ENCODE peak calls at places on chromosomes 16 and 17, in eight cellular contexts. O, I, Q, F, D, V, X and A are unnamed samples.

GRCh38 chr16:81994485-81994884 is 16.8 kb downstream of the SDR42E1 start:
- DNase-seq in D (no peak), X (no peak), I (no peak), V (no peak), O (no peak), F (no peak), Q (no peak), A (no peak)

GRCh38 chr17:7849185-7850117 is 5.4 kb upstream of the TMEM88 start:
- DNase-seq in F (no peak), V (no peak), D (no peak), X (no peak), Q (no peak), O (no peak), I (peak; percentile 50), A (no peak)

GRCh38 chr17:41496803-41497484 is 7.2 kb upstream of the KRT36 start:
- DNase-seq in Q (peak; percentile 70), V (peak; percentile 64), I (peak; percentile 76), D (peak; percentile 94), X (peak; percentile 96), O (peak; percentile 85), F (peak; percentile 51), A (peak; percentile 92)

GRCh38 chr17:82050761-82051641 is 610 bp downstream of the RFNG start:
- DNase-seq in D (peak; percentile 27), F (no peak), V (peak; percentile 53), O (no peak), Q (no peak), X (no peak), I (no peak), A (no peak)

GRCh38 chr16:56589141-56590039 is at the start of gene MT3:
- DNase-seq in D (no peak), F (no peak), Q (no peak), V (no peak), X (no peak), O (no peak), I (no peak), A (peak; percentile 49)

GRCh38 chr16:56198044-56198754 is 6.9 kb downstream of the GNAO1 start:
- DNase-seq in I (no peak), X (no peak), V (no peak), F (no peak), O (no peak), Q (no peak), D (no peak), A (no peak)

GRCh38 chr17:41894791-41895331 is 23.9 kb downstream of the ACLY start:
- DNase-seq in Q (peak; percentile 87), O (peak; percentile 66), F (peak; percentile 85), X (peak; percentile 68), V (no peak), D (peak; percentile 96), I (peak; percentile 43), A (peak; percentile 76)

GRCh38 chr17:9522074-9522473 is 53.5 kb downstream of the STX8 start:
- DNase-seq in O (peak; percentile 74), I (no peak), X (peak; percentile 32), Q (peak; percentile 73), D (peak; percentile 56), V (no peak), F (peak; percentile 16), A (peak; percentile 40)

GRCh38 chr17:43702636-43703035 is 40.9 kb upstream of the MEOX1 start:
- DNase-seq in F (no peak), D (no peak), O (no peak), X (peak; percentile 45), I (no peak), V (no peak), Q (no peak), A (peak; percentile 31)

GRCh38 chr17:81403671-81404534 is 8.6 kb downstream of the BAHCC1 start:
- DNase-seq in X (no peak), F (no peak), O (no peak), Q (peak; percentile 68), I (peak; percentile 62), V (no peak), D (peak; percentile 65), A (no peak)

GRCh38 chr17:18122991-18123753 is 14.6 kb downstream of the MYO15A start:
- DNase-seq in F (no peak), I (no peak), X (no peak), O (no peak), V (no peak), D (no peak), Q (no peak), A (no peak)

GRCh38 chr17:76053230-76054111 is 18.8 kb downstream of the SRP68 start:
- DNase-seq in F (no peak), I (no peak), O (peak; percentile 75), V (no peak), X (peak; percentile 67), D (peak; percentile 69), Q (peak; percentile 58), A (peak; percentile 42)

GRCh38 chr17:77127735-77128361 is 12.9 kb upstream of the SEC14L1 start:
- DNase-seq in X (no peak), V (no peak), O (no peak), F (no peak), Q (no peak), D (peak; percentile 35), I (no peak), A (peak; percentile 74)

GRCh38 chr16:86668136-86668535 is 89.8 kb downstream of the FOXL1 start:
- DNase-seq in O (peak; percentile 84), Q (peak; percentile 77), V (no peak), F (peak; percentile 44), X (no peak), D (peak; percentile 85), I (no peak), A (peak; percentile 44)